ENCODE peak calls at places on chromosomes 13 and 19, in seven cellular contexts. Y, C, E, G, X, I and B are unnamed samples.
A peak's percentile ranks its signal among the peaks of the same experiment; 100 is the strongest.

GRCh38 chr19:4738734-4739133 is 15.1 kb upstream of the DPP9 start:
- DNase-seq in E (no peak), Y (no peak), C (no peak), G (no peak), I (no peak), X (no peak), B (no peak)

GRCh38 chr19:49846408-49846807 is 4.6 kb upstream of the PTOV1 start:
- DNase-seq in C (no peak), X (no peak), E (no peak), G (no peak), Y (no peak), I (no peak), B (no peak)

GRCh38 chr19:51327066-51327985 is 14.6 kb downstream of the VSIG10L start:
- DNase-seq in G (no peak), E (peak; percentile 73), I (no peak), Y (peak; percentile 75), C (no peak), X (no peak), B (peak; percentile 54)

GRCh38 chr13:59112375-59112774 is 1051.4 kb downstream of the DIAPH3 start:
- DNase-seq in E (no peak), I (no peak), G (no peak), C (no peak), X (no peak), Y (no peak), B (no peak)

GRCh38 chr19:23999821-24000610 is 85.3 kb downstream of the ZNF726 start:
- DNase-seq in C (no peak), Y (no peak), I (no peak), X (no peak), E (no peak), G (no peak), B (no peak)

GRCh38 chr13:100540621-100541020 is 48.0 kb downstream of the GGACT start:
- DNase-seq in X (no peak), G (no peak), C (no peak), I (no peak), Y (no peak), E (no peak), B (no peak)

GRCh38 chr19:38502410-38503143 is 69.1 kb downstream of the RYR1 start:
- DNase-seq in X (no peak), C (no peak), G (no peak), I (no peak), E (no peak), Y (no peak), B (no peak)

GRCh38 chr19:48818234-48818823 is 7.5 kb upstream of the BCAT2 start:
- DNase-seq in E (peak; percentile 83), C (no peak), X (peak; percentile 74), G (no peak), I (no peak), Y (peak; percentile 83), B (no peak)

GRCh38 chr13:21232196-21232595 is 55.7 kb downstream of the MRPL57 start:
- DNase-seq in X (peak; percentile 24), E (no peak), G (no peak), Y (no peak), I (no peak), C (peak; percentile 40), B (no peak)

GRCh38 chr13:99373436-99373835 is 66.2 kb upstream of the GPR183 start:
- DNase-seq in E (no peak), X (no peak), Y (no peak), G (no peak), I (no peak), C (no peak), B (peak; percentile 4)

GRCh38 chr13:31209172-31209818 is 9.5 kb downstream of the B3GLCT start:
- DNase-seq in Y (no peak), G (no peak), I (no peak), C (peak; percentile 12), E (no peak), X (no peak), B (no peak)

DNA sequence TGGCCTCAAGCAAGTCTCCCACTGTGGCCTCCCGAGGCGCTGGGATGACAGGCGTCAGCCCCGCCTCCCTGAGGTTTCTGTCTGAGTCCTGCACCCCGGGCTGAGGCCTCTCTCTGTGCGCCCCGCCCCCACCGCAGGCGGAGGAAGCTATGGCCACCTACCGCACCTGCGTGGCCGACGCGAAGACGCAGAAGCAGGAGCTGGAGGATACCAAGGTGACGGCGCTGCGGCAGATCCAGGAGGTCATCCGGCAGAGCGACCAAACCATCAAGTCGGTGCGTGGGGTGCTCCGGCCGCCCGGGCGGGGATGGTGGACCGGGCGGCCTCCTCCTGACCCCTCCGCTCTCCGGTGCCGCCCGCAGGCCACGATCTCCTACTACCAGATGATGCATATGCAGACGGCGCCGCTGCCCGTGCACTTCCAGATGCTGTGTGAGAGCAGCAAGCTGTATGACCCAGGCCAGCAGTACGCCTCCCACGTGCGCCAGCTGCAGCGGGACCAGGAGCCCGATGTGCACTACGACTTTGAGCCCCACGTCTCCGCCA is 12.7 kb downstream of the ARHGAP45 start:
- DNase-seq in C (no peak), Y (peak; percentile 72), G (no peak), E (no peak), I (no peak), X (no peak), B (peak; percentile 78)
- H3K4me3 ChIP-seq in C (no peak overlapping the region), Y (no peak overlapping the region), G (no peak overlapping the region), E (no peak overlapping the region), I (no peak overlapping the region), X (no peak overlapping the region), B (peak overlapping the region; percentile 45)

DNA sequence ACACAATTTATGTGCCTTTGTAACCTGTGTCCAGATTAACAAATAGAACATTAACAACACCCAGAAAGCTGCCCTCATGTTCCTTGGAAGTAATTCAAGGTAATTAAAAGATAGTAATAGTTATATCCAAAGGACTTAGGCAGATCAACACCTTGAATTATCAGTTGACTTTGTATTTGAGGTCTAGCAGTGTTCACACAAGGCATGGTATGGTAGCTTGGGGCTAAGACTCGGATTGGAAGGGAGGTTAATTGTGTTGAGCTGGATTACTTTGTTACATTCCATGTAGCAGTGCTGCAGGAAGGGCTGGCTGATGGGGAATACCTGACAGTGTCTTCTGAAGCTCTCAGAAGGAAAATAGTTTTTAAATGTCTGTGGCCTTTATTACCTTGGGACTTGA is 16.8 kb downstream of the SLC25A15 start:
- DNase-seq in G (no peak), E (no peak), C (no peak), X (no peak), Y (no peak), I (no peak), B (no peak)
- H3K4me1 ChIP-seq in G (no peaks in the 10 kb centered on the region), E (no peaks in the 10 kb centered on the region), C (no peaks in the 10 kb centered on the region), X (no peaks in the 10 kb centered on the region), Y (no peaks in the 10 kb centered on the region), I (no peaks in the 10 kb centered on the region), B (no peaks in the 10 kb centered on the region)

GRCh38 chr19:42166336-42166735 is 34.1 kb upstream of the POU2F2 start:
- DNase-seq in I (no peak), Y (no peak), E (no peak), G (no peak), X (no peak), C (no peak), B (no peak)
- TF ChIP-seq CTCF in I (no peak), Y (no peak), E (no peak), G (no peak), X (no peak), C (no peak), B (no peak)

GRCh38 chr19:40798997-40799557 is at the start of gene EGLN2:
- DNase-seq in Y (no peak), E (no peak), C (no peak), G (no peak), X (no peak), I (no peak), B (no peak)

GRCh38 chr19:40798223-40798996 is 581 bp upstream of the EGLN2 start:
- DNase-seq in G (peak; percentile 99), C (peak; percentile 100), I (peak; percentile 100), Y (peak; percentile 100), X (peak; percentile 100), E (peak; percentile 100), B (peak; percentile 100)

GRCh38 chr19:40797963-40798222 is 1.1 kb upstream of the EGLN2 start:
- DNase-seq in G (no peak), Y (no peak), I (no peak), C (no peak), X (no peak), E (no peak), B (no peak)

GRCh38 chr19:40799558-40800338 is 757 bp downstream of the EGLN2 start:
- DNase-seq in X (peak; percentile 63), E (peak; percentile 78), I (no peak), C (no peak), G (no peak), Y (peak; percentile 86), B (no peak)

GRCh38 chr19:40797166-40797962 is 1.6 kb upstream of the EGLN2 start:
- DNase-seq in C (no peak), E (no peak), G (no peak), I (no peak), X (no peak), Y (no peak), B (no peak)
- H3K4me3 ChIP-seq in C (no peak overlapping the region), E (no peak overlapping the region), G (no peak overlapping the region), I (peak overlapping the region; percentile 99), X (no peak overlapping the region), Y (peak overlapping the region; percentile 56), B (peak overlapping the region; percentile 91)

GRCh38 chr13:113005076-113005865 is 36.3 kb downstream of the MCF2L start:
- DNase-seq in C (no peak), G (no peak), I (no peak), E (no peak), Y (no peak), X (no peak), B (no peak)
- H3K4me1 ChIP-seq in C (no peaks in the 10 kb centered on the region), G (no peaks in the 10 kb centered on the region), I (no peaks in the 10 kb centered on the region), E (peaks cover 13% of the 10 kb centered on the region), Y (peaks cover 8% of the 10 kb centered on the region), X (peaks cover 9% of the 10 kb centered on the region), B (peaks cover 13% of the 10 kb centered on the region)

GRCh38 chr19:19334989-19335344 is 14.3 kb downstream of the MAU2 start:
- DNase-seq in C (no peak), E (no peak), X (no peak), Y (no peak), G (no peak), I (no peak), B (no peak)

GRCh38 chr19:19336597-19336996 is 16.0 kb downstream of the MAU2 start:
- DNase-seq in C (no peak), G (no peak), X (no peak), E (no peak), I (no peak), Y (no peak), B (no peak)

GRCh38 chr19:19335408-19336158 is 15.0 kb downstream of the MAU2 start:
- DNase-seq in I (no peak), C (no peak), E (no peak), X (no peak), G (no peak), Y (no peak), B (no peak)

GRCh38 chr19:19337120-19337519 is 16.5 kb downstream of the MAU2 start:
- DNase-seq in Y (no peak), X (no peak), G (no peak), C (no peak), E (no peak), I (no peak), B (no peak)

GRCh38 chr19:19334063-19334988 is 13.7 kb downstream of the MAU2 start:
- DNase-seq in Y (no peak), X (no peak), C (no peak), G (no peak), E (no peak), I (no peak), B (no peak)
- TF ChIP-seq CTCF in Y (no peak), X (no peak), C (no peak), G (no peak), E (no peak), I (no peak), B (no peak)

GRCh38 chr19:17749912-17750317 is 1.4 kb upstream of the FCHO1 start:
- DNase-seq in X (no peak), G (no peak), I (no peak), Y (no peak), C (no peak), E (no peak), B (no peak)
- H3K4me3 ChIP-seq in X (no peak overlapping the region), G (no peak overlapping the region), I (no peak overlapping the region), Y (no peak overlapping the region), C (no peak overlapping the region), E (no peak overlapping the region), B (no peak overlapping the region)